ENCODE peak calls at places on chromosomes 7 and 10, in eight cellular contexts. X is adrenal gland, I is body of pancreas, M is HCT116, V is sigmoid colon, E is tibial nerve, J is A549, R is esophagus squamous epithelium. U is an unnamed sample.

GRCh38 chr10:126041804-126042231 is 145.5 kb downstream of the FANK1 start:
- DNase-seq in X (peak), I (peak), M (no peak), V (peak), E (peak), J (peak), R (peak), U (peak)

GRCh38 chr10:9656386-9656785 is 1361.3 kb upstream of the CELF2 start:
- DNase-seq in X (no peak), I (no peak), M (no peak), V (no peak), E (no peak), J (no peak), R (no peak), U (no peak)

GRCh38 chr10:132612571-132613504 is 75.3 kb downstream of the INPP5A start:
- DNase-seq in X (no peak), I (no peak), M (no peak), V (no peak), E (no peak), J (no peak), R (no peak), U (no peak)

GRCh38 chr10:110273474-110273873 is 31.2 kb downstream of the SMNDC1 start:
- DNase-seq in X (no peak), I (peak), M (no peak), V (peak), E (peak), J (peak), R (no peak), U (peak)

GRCh38 chr10:80132299-80133139 is at the start of gene PLAC9:
- DNase-seq in X (no peak), I (no peak), M (no peak), V (peak), E (no peak), J (no peak), R (no peak), U (no peak)

GRCh38 chr10:58921366-58921947 is 255.0 kb upstream of the PHYHIPL start:
- DNase-seq in X (no peak), I (no peak), M (no peak), V (no peak), E (no peak), J (no peak), R (no peak), U (no peak)

GRCh38 chr7:471866-472639 is 47.6 kb downstream of the PDGFA start:
- DNase-seq in X (peak), I (peak), M (no peak), V (peak), E (no peak), J (no peak), R (no peak), U (peak)

GRCh38 chr7:13945670-13946069 is 43.8 kb downstream of the ETV1 start:
- DNase-seq in X (no peak), I (peak), M (no peak), V (no peak), E (peak), J (no peak), R (no peak), U (no peak)

GRCh38 chr7:156778201-156778600 is 114.8 kb downstream of the LMBR1 start:
- DNase-seq in X (no peak), I (no peak), M (no peak), V (no peak), E (no peak), J (no peak), R (no peak), U (no peak)

GRCh38 chr7:7978860-7979259 is 10.3 kb downstream of the GLCCI1 start:
- DNase-seq in X (no peak), I (no peak), M (no peak), V (no peak), E (no peak), J (no peak), R (no peak), U (no peak)

GRCh38 chr7:33753881-33754525 is 151.3 kb upstream of the BMPER start:
- DNase-seq in X (no peak), I (no peak), M (no peak), V (no peak), E (no peak), J (no peak), R (no peak), U (no peak)

GRCh38 chr10:93816123-93816747 is 58.5 kb downstream of the LGI1 start:
- DNase-seq in X (peak), I (peak), M (peak), V (peak), E (peak), J (peak), R (no peak), U (no peak)

GRCh38 chr7:123824754-123825067 is 20.3 kb upstream of the HYAL4 start:
- DNase-seq in X (no peak), I (peak), M (no peak), V (no peak), E (no peak), J (peak), R (no peak), U (no peak)

GRCh38 chr7:95473276-95473985 is 12.3 kb upstream of the ASB4 start:
- DNase-seq in X (no peak), I (no peak), M (no peak), V (no peak), E (no peak), J (no peak), R (no peak), U (no peak)

GRCh38 chr7:56033671-56034432 is 17.4 kb downstream of the PSPH start:
- DNase-seq in X (peak), I (peak), M (peak), V (peak), E (peak), J (peak), R (no peak), U (peak)

GRCh38 chr7:138904122-138904435 is 77.1 kb downstream of the KIAA1549 start:
- DNase-seq in X (no peak), I (no peak), M (no peak), V (no peak), E (no peak), J (no peak), R (no peak), U (no peak)

GRCh38 chr10:60654813-60655464 is 123.3 kb upstream of the CDK1 start:
- DNase-seq in X (no peak), I (no peak), M (peak), V (no peak), E (no peak), J (peak), R (no peak), U (no peak)

GRCh38 chr10:100847440-100847839 is 65.3 kb upstream of the SLF2 start:
- DNase-seq in X (no peak), I (no peak), M (peak), V (no peak), E (no peak), J (peak), R (no peak), U (no peak)

GRCh38 chr10:118017071-118017740 is 29.5 kb downstream of the RAB11FIP2 start:
- DNase-seq in X (no peak), I (no peak), M (no peak), V (no peak), E (no peak), J (no peak), R (no peak), U (no peak)

GRCh38 chr7:100429637-100430449 is at the start of gene MEPCE:
- DNase-seq in X (peak), I (peak), M (peak), V (peak), E (peak), J (peak), R (peak), U (peak)
- TF ChIP-seq POLR2A in X (peak), I (peak), M (peak), V (peak), E (peak), J (peak), R (no peak), U (peak)

GRCh38 chr7:20307901-20308300 is 22.8 kb upstream of the ITGB8 start:
- DNase-seq in X (no peak), I (no peak), M (no peak), V (no peak), E (no peak), J (no peak), R (no peak), U (no peak)
- H3K4me3 ChIP-seq in X (no peak), I (no peak), M (no peak), V (no peak), E (peak), J (no peak), R (no peak), U (no peak)

GRCh38 chr7:151075662-151075971 is 5.0 kb downstream of the FASTK start:
- DNase-seq in X (no peak), I (no peak), M (no peak), V (no peak), E (no peak), J (no peak), R (no peak), U (no peak)

GRCh38 chr7:151076863-151077704 is 3.5 kb downstream of the FASTK start:
- DNase-seq in X (no peak), I (no peak), M (no peak), V (no peak), E (no peak), J (peak), R (no peak), U (no peak)

GRCh38 chr7:151075978-151076426 is 4.6 kb downstream of the FASTK start:
- DNase-seq in X (no peak), I (no peak), M (no peak), V (no peak), E (no peak), J (no peak), R (no peak), U (no peak)

GRCh38 chr7:151073990-151074389 is 6.6 kb downstream of the FASTK start:
- DNase-seq in X (no peak), I (no peak), M (no peak), V (no peak), E (no peak), J (no peak), R (no peak), U (no peak)

DNA sequence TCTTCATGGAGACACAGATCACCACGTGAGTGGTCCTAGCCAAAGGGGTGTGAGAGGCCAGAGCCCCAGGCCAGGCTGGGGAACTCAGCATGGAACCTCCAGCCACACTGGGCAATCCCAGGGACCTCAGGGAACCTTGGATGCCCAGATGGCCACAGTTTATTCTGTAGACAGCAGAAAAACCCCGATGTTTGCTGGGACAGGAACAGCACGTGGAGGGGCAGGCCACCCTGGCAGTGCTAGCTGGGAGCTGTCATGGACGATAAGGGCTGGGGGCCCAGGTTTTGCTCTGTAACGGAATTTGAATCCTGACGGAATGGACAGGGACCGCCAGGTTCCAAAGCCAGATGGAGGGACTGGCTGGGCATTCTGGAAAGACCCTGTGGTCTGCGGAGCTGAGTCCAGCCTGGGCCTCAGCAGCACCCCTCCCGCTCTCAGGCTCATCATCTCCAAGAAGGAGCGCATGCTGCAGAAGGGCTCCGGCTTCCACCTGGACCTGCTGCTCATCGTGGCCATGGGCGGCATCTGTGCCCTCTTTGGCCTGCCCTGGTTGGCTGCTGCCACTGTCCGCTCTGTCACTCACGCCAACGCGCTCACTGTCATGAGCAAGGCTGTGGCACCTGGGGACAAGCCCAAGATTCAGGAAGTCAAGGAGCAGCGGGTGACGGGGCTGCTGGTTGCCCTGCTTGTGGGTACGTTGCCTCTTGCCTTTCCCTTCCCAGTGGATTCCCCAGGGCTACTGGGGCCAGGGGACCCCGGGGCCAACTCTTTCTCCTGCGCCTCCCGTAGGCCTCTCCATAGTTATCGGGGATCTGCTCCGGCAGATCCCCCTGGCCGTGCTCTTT is 5.6 kb downstream of the FASTK start:
- DNase-seq in X (no peak), I (no peak), M (no peak), V (no peak), E (no peak), J (no peak), R (no peak), U (no peak)
- TF ChIP-seq POLR2A in X (no peak), I (no peak), M (no peak), V (no peak), E (no peak), J (no peak), R (no peak), U (no peak)

GRCh38 chr10:69803809-69804208 is 2.1 kb downstream of the COL13A1 start:
- DNase-seq in X (no peak), I (no peak), M (no peak), V (no peak), E (no peak), J (no peak), R (no peak), U (no peak)
- H3K4me3 ChIP-seq in X (no peak), I (no peak), M (no peak), V (peak), E (no peak), J (no peak), R (no peak), U (no peak)